ENCODE peak calls at places on chromosomes 12 and 14, in five cellular contexts. K is H9; N is T-helper 2 cell; W is stimulated activated naive CD4-positive, alpha-beta T cell; X is NCI-H1417. H is an unnamed sample.

GRCh38 chr14:77307099-77307496 is 13.6 kb downstream of the POMT2 start:
- DNase-seq in W (no peak), N (no peak), X (no peak), K (no peak), H (no peak)

GRCh38 chr12:132323171-132324010 is 6.0 kb downstream of the GALNT9 start:
- DNase-seq in X (no peak), N (no peak), W (peak), K (no peak), H (peak)

GRCh38 chr14:20143911-20144310 is 5.3 kb downstream of the OR4N5 start:
- DNase-seq in X (no peak), W (no peak), K (no peak), N (no peak), H (no peak)

GRCh38 chr12:10018390-10018789 is 8.0 kb downstream of the CLEC12B start:
- DNase-seq in X (no peak), K (no peak), N (no peak), W (no peak), H (no peak)

GRCh38 chr12:16609140-16609539 is 3.2 kb upstream of the LMO3 start:
- DNase-seq in K (no peak), X (peak), N (no peak), W (no peak), H (no peak)

GRCh38 chr14:94673071-94673470 is 60.9 kb downstream of the SERPINA3 start:
- DNase-seq in K (no peak), N (no peak), X (no peak), W (no peak), H (no peak)

GRCh38 chr12:95212576-95212975 is 4.7 kb downstream of the FGD6 start:
- DNase-seq in W (no peak), K (no peak), X (no peak), N (no peak), H (no peak)

GRCh38 chr14:96042218-96042930 is 3.2 kb downstream of the C14orf132 start:
- DNase-seq in N (no peak), X (no peak), W (no peak), K (no peak), H (no peak)

GRCh38 chr12:78641837-78642423 is 222.6 kb upstream of the SYT1 start:
- DNase-seq in W (no peak), N (no peak), K (no peak), X (no peak), H (no peak)

H was measured in central memory CD4-positive, alpha-beta T cell.